ENCODE peak calls at places on chromosomes 1 and 21, in ten cellular contexts. G, M, X, K, O, V, U, I, E and R are unnamed samples.

GRCh38 chr1:239308701-239309333 is 77.6 kb upstream of the CHRM3 start:
- DNase-seq in G (peak), M (peak), X (no peak), K (peak), O (no peak), V (no peak), U (peak), I (peak), E (peak), R (no peak)

GRCh38 chr1:95072117-95072516 is 634 bp downstream of the ALG14 start:
- DNase-seq in G (no peak), M (no peak), X (no peak), K (no peak), O (no peak), V (no peak), U (peak), I (no peak), E (no peak), R (no peak)

GRCh38 chr1:121483961-121484424 is 299.2 kb downstream of the SRGAP2C start:
- DNase-seq in G (no peak), M (no peak), X (no peak), K (no peak), O (peak), V (peak), U (no peak), I (no peak), E (peak), R (peak)

GRCh38 chr1:30012455-30013440 is 710.6 kb downstream of the MATN1 start:
- DNase-seq in G (no peak), M (no peak), X (no peak), K (no peak), O (no peak), V (no peak), U (no peak), I (no peak), E (no peak), R (no peak)

GRCh38 chr1:183273300-183273699 is 87.2 kb downstream of the LAMC2 start:
- DNase-seq in G (peak), M (no peak), X (no peak), K (no peak), O (peak), V (no peak), U (no peak), I (no peak), E (peak), R (no peak)

GRCh38 chr1:36151845-36152203 is 2.5 kb upstream of the TRAPPC3 start:
- DNase-seq in G (no peak), M (no peak), X (peak), K (no peak), O (peak), V (no peak), U (peak), I (no peak), E (peak), R (no peak)

GRCh38 chr1:110657351-110657750 is 17.4 kb downstream of the KCNA3 start:
- DNase-seq in G (no peak), M (no peak), X (no peak), K (no peak), O (no peak), V (no peak), U (no peak), I (no peak), E (no peak), R (no peak)

GRCh38 chr21:35381743-35382310 is 332.7 kb upstream of the RUNX1 start:
- DNase-seq in G (no peak), M (no peak), X (no peak), K (no peak), O (no peak), V (no peak), U (no peak), I (no peak), E (no peak), R (no peak)

GRCh38 chr21:37546949-37547614 is 180.5 kb downstream of the DYRK1A start:
- DNase-seq in G (no peak), M (no peak), X (no peak), K (no peak), O (no peak), V (no peak), U (no peak), I (no peak), E (peak), R (peak)

GRCh38 chr1:24906760-24907490 is 23.2 kb downstream of the RUNX3 start:
- DNase-seq in G (no peak), M (no peak), X (no peak), K (no peak), O (no peak), V (no peak), U (peak), I (no peak), E (no peak), R (no peak)

GRCh38 chr1:6447818-6448748 is 17.9 kb downstream of the TNFRSF25 start:
- DNase-seq in G (no peak), M (no peak), X (no peak), K (peak), O (no peak), V (no peak), U (peak), I (no peak), E (no peak), R (no peak)

GRCh38 chr21:43809853-43810504 is 20.6 kb downstream of the RRP1 start:
- DNase-seq in G (no peak), M (no peak), X (no peak), K (no peak), O (no peak), V (no peak), U (no peak), I (no peak), E (no peak), R (no peak)

GRCh38 chr1:150622219-150622975 is 7.0 kb downstream of the ENSA start:
- DNase-seq in G (no peak), M (no peak), X (peak), K (no peak), O (no peak), V (no peak), U (no peak), I (no peak), E (no peak), R (no peak)

GRCh38 chr1:150629115-150629928 is at the start of gene ENSA:
- DNase-seq in G (peak), M (peak), X (peak), K (peak), O (peak), V (peak), U (peak), I (peak), E (peak), R (peak)

GRCh38 chr1:150628766-150629114 is 672 bp downstream of the ENSA start:
- DNase-seq in G (no peak), M (no peak), X (no peak), K (no peak), O (no peak), V (no peak), U (no peak), I (no peak), E (no peak), R (no peak)

GRCh38 chr1:150626150-150626549 is 3.3 kb downstream of the ENSA start:
- DNase-seq in G (no peak), M (no peak), X (no peak), K (no peak), O (no peak), V (no peak), U (no peak), I (no peak), E (no peak), R (no peak)

GRCh38 chr1:150627821-150628410 is 1.5 kb downstream of the ENSA start:
- DNase-seq in G (no peak), M (no peak), X (no peak), K (no peak), O (no peak), V (no peak), U (no peak), I (no peak), E (no peak), R (no peak)
- H3K4me3 ChIP-seq in G (peak), M (peak), X (peak), K (peak), O (peak), V (peak), U (peak), I (peak), E (peak), R (peak)

GRCh38 chr1:203835476-203835875 is 25.9 kb upstream of the SNRPE start:
- DNase-seq in G (no peak), M (no peak), X (no peak), K (no peak), O (no peak), V (no peak), U (no peak), I (no peak), E (no peak), R (no peak)
- TF ChIP-seq CTCF in G (no peak), M (no peak), X (no peak), K (no peak), O (peak), V (no peak), U (no peak), I (no peak), E (no peak), R (no peak)

GRCh38 chr21:42305707-42306147 is 9.5 kb downstream of the TFF3 start:
- DNase-seq in G (no peak), M (no peak), X (no peak), K (no peak), O (no peak), V (no peak), U (no peak), I (no peak), E (no peak), R (no peak)

GRCh38 chr21:42308161-42308913 is 6.9 kb downstream of the TFF3 start:
- DNase-seq in G (no peak), M (peak), X (no peak), K (no peak), O (no peak), V (no peak), U (no peak), I (no peak), E (no peak), R (no peak)

GRCh38 chr21:42308914-42309752 is 6.1 kb downstream of the TFF3 start:
- DNase-seq in G (no peak), M (peak), X (no peak), K (no peak), O (no peak), V (no peak), U (no peak), I (no peak), E (no peak), R (no peak)

GRCh38 chr21:42306366-42307035 is 8.7 kb downstream of the TFF3 start:
- DNase-seq in G (no peak), M (peak), X (no peak), K (no peak), O (no peak), V (no peak), U (no peak), I (no peak), E (no peak), R (no peak)

GRCh38 chr21:42307106-42307505 is 8.1 kb downstream of the TFF3 start:
- DNase-seq in G (no peak), M (peak), X (no peak), K (no peak), O (no peak), V (no peak), U (no peak), I (no peak), E (no peak), R (no peak)
- H3K4me3 ChIP-seq in G (no peak), M (no peak), X (no peak), K (no peak), O (no peak), V (no peak), U (no peak), I (no peak), E (no peak), R (no peak)

GRCh38 chr1:170682809-170683208 is 18.9 kb downstream of the PRRX1 start:
- DNase-seq in G (no peak), M (no peak), X (no peak), K (no peak), O (no peak), V (no peak), U (no peak), I (no peak), E (no peak), R (no peak)
- TF ChIP-seq CTCF in G (no peak), M (no peak), X (no peak), K (no peak), O (no peak), V (no peak), U (no peak), I (no peak), E (no peak), R (no peak)

DNA sequence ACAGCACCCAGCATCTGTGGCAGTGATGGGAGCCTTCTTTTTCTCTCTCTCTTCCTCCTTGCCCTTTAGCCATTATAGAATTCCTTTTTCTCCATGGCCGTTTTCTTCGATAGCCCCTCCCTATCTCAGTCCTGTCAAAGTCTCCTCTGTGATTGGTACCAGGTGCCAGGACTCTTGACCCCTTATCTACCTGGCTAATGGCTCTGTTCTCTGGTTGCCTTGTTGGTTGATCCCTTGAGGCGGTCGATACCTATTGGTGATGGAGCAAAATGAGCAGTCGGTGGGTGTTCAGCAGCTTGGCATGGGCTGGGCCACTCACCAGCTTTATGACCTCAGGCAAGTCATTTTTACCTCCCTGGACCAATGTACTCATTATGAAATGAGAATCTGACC is 2.0 kb downstream of the ATF3 start:
- DNase-seq in G (no peak), M (no peak), X (no peak), K (no peak), O (no peak), V (no peak), U (no peak), I (no peak), E (no peak), R (no peak)
- H3K4me3 ChIP-seq in G (no peak), M (peak), X (peak), K (no peak), O (no peak), V (no peak), U (peak), I (no peak), E (peak), R (peak)

GRCh38 chr1:31556481-31557006 is 19.8 kb upstream of the TINAGL1 start:
- DNase-seq in G (no peak), M (no peak), X (no peak), K (no peak), O (no peak), V (no peak), U (no peak), I (no peak), E (no peak), R (no peak)
- TF ChIP-seq CTCF in G (no peak), M (no peak), X (no peak), K (no peak), O (no peak), V (no peak), U (no peak), I (no peak), E (no peak), R (no peak)